ENCODE peak calls at places on chromosome 2, in eight cellular contexts. P is cardiac fibroblast; N is GM06990; W is Peyer's patch; R is SK-MEL-5; C is stimulated activated CD8-positive, alpha-beta memory T cell treated with anti-CD3 and anti-CD28 coated beads, Interleukin-12 subunit alpha, Interleukin-12 subunit beta, amount 100 ng/mL, for 1 hour; X is activated CD8-positive, alpha-beta memory T cell treated with anti-CD3 and anti-CD28 coated beads for 24 hours; A is foreskin fibroblast. G is an unnamed sample.

GRCh38 chr2:88196490-88197087 is 26.4 kb downstream of the THNSL2 start:
- DNase-seq in P (no peak), N (no peak), W (no peak), R (no peak), C (no peak), X (no peak), A (no peak), G (no peak)

GRCh38 chr2:960064-960736 is 9.6 kb downstream of the SNTG2 start:
- DNase-seq in P (no peak), N (no peak), W (no peak), R (no peak), C (no peak), X (no peak), A (no peak), G (no peak)

GRCh38 chr2:184769038-184769437 is 170.7 kb downstream of the ZNF804A start:
- DNase-seq in P (peak; percentile 34), N (no peak), W (no peak), R (no peak), C (no peak), X (no peak), A (peak; percentile 55), G (no peak)

GRCh38 chr2:11395389-11395788 is 51.0 kb upstream of the ROCK2 start:
- DNase-seq in P (no peak), N (no peak), W (no peak), R (no peak), C (no peak), X (no peak), A (no peak), G (no peak)

GRCh38 chr2:144230452-144231085 is 289.4 kb downstream of the ZEB2 start:
- DNase-seq in P (no peak), N (no peak), W (no peak), R (no peak), C (no peak), X (no peak), A (peak; percentile 20), G (peak; percentile 30)

GRCh38 chr2:75202359-75202758 is 3.0 kb upstream of the TACR1 start:
- DNase-seq in P (no peak), N (no peak), W (no peak), R (no peak), C (no peak), X (no peak), A (no peak), G (no peak)

GRCh38 chr2:128195435-128195984 is 104.5 kb downstream of the UGGT1 start:
- DNase-seq in P (no peak), N (no peak), W (no peak), R (no peak), C (no peak), X (no peak), A (no peak), G (no peak)

GRCh38 chr2:144460981-144461766 is 58.7 kb downstream of the ZEB2 start:
- DNase-seq in P (peak; percentile 89), N (no peak), W (no peak), R (no peak), C (no peak), X (no peak), A (peak; percentile 90), G (no peak)

GRCh38 chr2:19235308-19235707 is 123.1 kb downstream of the OSR1 start:
- DNase-seq in P (peak; percentile 86), N (no peak), W (no peak), R (no peak), C (no peak), X (no peak), A (peak; percentile 77), G (no peak)

GRCh38 chr2:177740718-177741117 is 331.9 kb downstream of the PDE11A start:
- DNase-seq in P (no peak), N (no peak), W (no peak), R (no peak), C (no peak), X (no peak), A (no peak), G (no peak)

GRCh38 chr2:57698935-57699449 is 347.6 kb upstream of the VRK2 start:
- DNase-seq in P (no peak), N (no peak), W (no peak), R (no peak), C (no peak), X (no peak), A (no peak), G (no peak)

GRCh38 chr2:163802289-163802688 is 66.5 kb upstream of the FIGN start:
- DNase-seq in P (no peak), N (no peak), W (no peak), R (no peak), C (no peak), X (no peak), A (no peak), G (no peak)

GRCh38 chr2:177262958-177263450 is 1.5 kb downstream of the NFE2L2 start:
- DNase-seq in P (no peak), N (no peak), W (no peak), R (no peak), C (no peak), X (no peak), A (no peak), G (no peak)

GRCh38 chr2:54454548-54454921 is 1.6 kb upstream of the SPTBN1 start:
- DNase-seq in P (no peak), N (no peak), W (no peak), R (no peak), C (no peak), X (no peak), A (no peak), G (no peak)

GRCh38 chr2:172307800-172308199 is 119.6 kb upstream of the ITGA6 start:
- DNase-seq in P (peak; percentile 79), N (no peak), W (no peak), R (no peak), C (no peak), X (no peak), A (no peak), G (no peak)

GRCh38 chr2:9982891-9983290 is 31.4 kb downstream of the GRHL1 start:
- DNase-seq in P (no peak), N (no peak), W (no peak), R (no peak), C (no peak), X (no peak), A (no peak), G (no peak)

GRCh38 chr2:27647289-27647688 is 16.1 kb downstream of the SUPT7L start:
- DNase-seq in P (no peak), N (no peak), W (no peak), R (no peak), C (no peak), X (no peak), A (peak; percentile 57), G (no peak)